ENCODE peak calls at places on chromosome 13, in four cellular contexts. W, M, G and A are unnamed samples.

GRCh38 chr13:78190296-78190695 is 271.7 kb upstream of the EDNRB start:
- DNase-seq in M (no peak), W (no peak), G (no peak), A (no peak)

GRCh38 chr13:62710766-62711165 is 1295.1 kb upstream of the PCDH20 start:
- DNase-seq in W (no peak), M (no peak), G (no peak), A (no peak)

GRCh38 chr13:92761710-92762109 is 464.9 kb upstream of the GPC6 start:
- DNase-seq in W (no peak), M (no peak), G (no peak), A (no peak)

GRCh38 chr13:100363874-100364273 is 224.7 kb downstream of the GGACT start:
- DNase-seq in M (no peak), W (no peak), G (peak; percentile 9), A (no peak)

GRCh38 chr13:51793570-51794273 is 10.2 kb downstream of the DHRS12 start:
- DNase-seq in W (no peak), G (peak; percentile 72), M (no peak), A (no peak)

GRCh38 chr13:53873558-53873957 is 844.9 kb downstream of the OLFM4 start:
- DNase-seq in G (no peak), W (no peak), M (no peak), A (no peak)

GRCh38 chr13:113448885-113449692 is 4.2 kb downstream of the ADPRHL1 start:
- DNase-seq in M (peak; percentile 47), W (peak; percentile 80), G (no peak), A (no peak)

GRCh38 chr13:24629320-24629719 is 50.9 kb upstream of the ATP12A start:
- DNase-seq in W (no peak), M (no peak), G (no peak), A (no peak)

GRCh38 chr13:27259831-27260230 is 8.5 kb downstream of the RPL21 start:
- DNase-seq in W (no peak), G (no peak), M (no peak), A (no peak)

GRCh38 chr13:100156786-100157185 is 67.9 kb downstream of the PCCA start:
- DNase-seq in W (no peak), G (peak; percentile 35), M (no peak), A (no peak)

DNA sequence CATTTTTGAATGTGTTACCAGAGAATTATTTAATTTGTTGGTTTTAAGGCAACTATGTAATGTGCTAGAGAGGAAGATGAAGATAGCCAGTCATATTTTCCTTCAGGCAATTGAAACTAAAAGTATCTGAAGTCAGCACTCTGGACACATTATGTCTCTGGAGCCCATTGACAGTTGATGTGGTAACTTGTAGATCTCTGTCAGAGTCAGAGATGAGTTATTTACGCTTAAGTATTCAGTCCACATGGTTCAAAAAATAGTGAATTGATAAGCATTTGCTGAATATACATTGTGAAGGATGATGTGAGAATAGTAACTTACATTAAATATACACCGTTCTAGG is 2.1 kb downstream of the ZMYM2 start:
- DNase-seq in G (peak; percentile 7), W (no peak), M (no peak), A (no peak)
- H3K4me1 ChIP-seq in G (peaks cover 23% of the 10 kb centered on the region), W (peaks cover 9% of the 10 kb centered on the region), M (no peaks in the 10 kb centered on the region), A (no peaks in the 10 kb centered on the region)

DNA sequence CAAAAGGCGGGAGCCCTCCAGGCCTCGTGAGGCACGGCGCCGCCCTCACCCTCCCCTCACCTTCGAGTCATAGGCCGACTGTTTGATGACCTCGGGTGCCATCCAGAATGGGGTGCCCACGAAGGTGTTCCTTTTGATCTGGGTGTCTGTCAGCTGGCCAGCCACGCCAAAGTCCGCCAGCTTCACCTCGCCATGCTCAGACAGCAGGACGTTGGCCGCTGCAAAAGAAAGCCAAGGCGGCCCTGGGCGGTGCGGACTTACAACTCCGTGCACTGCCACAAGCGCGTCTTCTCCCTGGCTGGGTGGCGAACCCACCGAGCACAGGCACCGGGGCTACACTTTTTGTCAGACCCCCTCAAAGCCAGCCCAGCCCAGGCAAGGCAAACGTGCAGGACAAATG is 102.1 kb downstream of the STK24 start:
- DNase-seq in W (no peak), G (no peak), M (no peak), A (no peak)
- H3K4me1 ChIP-seq in W (peaks cover 5% of the 10 kb centered on the region), G (peaks cover 34% of the 10 kb centered on the region), M (no peaks in the 10 kb centered on the region), A (no peaks in the 10 kb centered on the region)

GRCh38 chr13:33249066-33249465 is 36.5 kb downstream of the STARD13 start:
- DNase-seq in M (no peak), W (no peak), G (peak; percentile 35), A (no peak)

GRCh38 chr13:33250594-33250993 is 35.0 kb downstream of the STARD13 start:
- DNase-seq in G (no peak), M (no peak), W (no peak), A (no peak)

GRCh38 chr13:33251131-33251629 is 34.4 kb downstream of the STARD13 start:
- DNase-seq in M (peak; percentile 48), G (peak; percentile 86), W (no peak), A (no peak)

GRCh38 chr13:33249894-33250293 is 35.7 kb downstream of the STARD13 start:
- DNase-seq in W (no peak), M (no peak), G (no peak), A (no peak)

DNA sequence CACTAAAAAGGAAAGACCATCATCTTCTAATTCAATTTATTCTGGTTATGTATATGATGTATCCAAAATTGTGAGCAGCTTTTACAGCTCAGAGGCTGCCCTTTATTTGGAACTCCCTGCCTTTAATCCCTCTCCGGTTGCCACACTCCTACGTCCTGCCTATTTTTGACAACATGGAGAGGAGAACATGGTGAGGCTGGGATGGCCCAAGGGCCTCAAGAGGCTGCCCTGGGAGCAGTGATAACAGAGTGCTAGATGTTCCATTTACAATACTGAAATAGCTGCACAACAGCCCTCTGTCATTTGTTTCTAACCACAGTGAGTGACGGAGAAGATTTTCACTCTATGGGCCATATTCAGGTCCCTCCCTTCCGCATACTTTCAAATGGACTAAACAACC is 33.5 kb downstream of the STARD13 start:
- DNase-seq in W (no peak), G (no peak), M (no peak), A (no peak)
- H3K4me1 ChIP-seq in W (peaks cover 1% of the 10 kb centered on the region), G (peaks cover 38% of the 10 kb centered on the region), M (no peaks in the 10 kb centered on the region), A (no peaks in the 10 kb centered on the region)

GRCh38 chr13:36519432-36519831 is 87.1 kb downstream of the CCNA1 start:
- DNase-seq in W (no peak), G (no peak), M (no peak), A (no peak)
- H3K4me1 ChIP-seq in W (no peaks in the 10 kb centered on the region), G (no peaks in the 10 kb centered on the region), M (no peaks in the 10 kb centered on the region), A (no peaks in the 10 kb centered on the region)

GRCh38 chr13:36549771-36550170 is 117.5 kb downstream of the CCNA1 start:
- DNase-seq in M (no peak), W (no peak), G (peak; percentile 27), A (no peak)
- H3K4me1 ChIP-seq in M (peaks cover 2% of the 10 kb centered on the region), W (no peaks in the 10 kb centered on the region), G (peaks cover 6% of the 10 kb centered on the region), A (no peaks in the 10 kb centered on the region)

DNA sequence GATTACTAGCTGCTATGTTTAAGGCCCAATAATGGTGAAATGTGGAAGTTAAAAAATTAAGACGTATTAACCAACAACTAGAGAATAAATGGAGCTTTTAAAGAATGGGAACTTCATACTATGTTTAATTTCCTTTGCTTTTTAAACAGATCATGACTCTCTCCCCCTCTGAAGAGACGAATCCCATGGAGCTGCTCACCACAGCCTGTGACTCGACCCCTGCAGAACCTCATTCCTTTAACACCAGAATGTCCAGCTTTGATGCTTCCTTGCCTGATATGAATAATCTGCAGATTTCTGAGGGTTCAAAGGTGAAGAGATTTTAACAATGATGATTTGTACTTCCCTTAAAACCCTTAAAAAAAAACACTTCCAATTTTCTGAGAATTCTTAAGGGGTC is 53.0 kb downstream of the ZAR1L start:
- DNase-seq in W (no peak), M (no peak), G (no peak), A (no peak)
- H3K4me1 ChIP-seq in W (peaks cover 3% of the 10 kb centered on the region), M (peaks cover 6% of the 10 kb centered on the region), G (peaks cover 17% of the 10 kb centered on the region), A (peaks cover 74% of the 10 kb centered on the region)

DNA sequence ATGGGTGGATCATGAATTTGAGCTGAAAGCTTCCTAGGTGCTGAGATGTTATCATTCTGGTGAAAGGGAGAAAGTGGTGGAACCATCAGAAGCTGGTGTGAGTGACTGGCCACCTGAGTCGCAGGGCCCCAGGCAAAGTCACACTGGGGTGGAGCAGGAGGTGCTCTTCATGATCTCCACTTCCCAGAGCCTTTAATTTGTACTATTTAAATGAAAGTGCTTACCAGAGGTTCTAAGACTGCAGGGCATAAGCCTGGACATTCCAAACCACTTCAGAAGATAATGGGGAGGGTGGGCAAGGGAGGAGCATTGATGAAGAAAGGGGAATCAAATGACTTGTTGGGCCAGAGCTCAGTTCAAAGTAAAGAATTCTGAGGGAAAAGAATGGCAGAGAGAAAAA is 156.1 kb downstream of the RGCC start:
- DNase-seq in M (no peak), G (no peak), W (no peak), A (no peak)
- H3K4me1 ChIP-seq in M (no peaks in the 10 kb centered on the region), G (peaks cover 7% of the 10 kb centered on the region), W (peaks cover 7% of the 10 kb centered on the region), A (no peaks in the 10 kb centered on the region)

GRCh38 chr13:110215606-110216005 is 91.4 kb downstream of the COL4A1 start:
- DNase-seq in G (no peak), W (no peak), M (no peak), A (no peak)
- H3K4me1 ChIP-seq in G (peaks cover 12% of the 10 kb centered on the region), W (peaks cover 5% of the 10 kb centered on the region), M (no peaks in the 10 kb centered on the region), A (no peaks in the 10 kb centered on the region)

GRCh38 chr13:97278395-97279078 is 56.4 kb downstream of the MBNL2 start:
- DNase-seq in W (no peak), M (no peak), G (no peak), A (no peak)

GRCh38 chr13:97281028-97281427 is 58.9 kb downstream of the MBNL2 start:
- DNase-seq in M (no peak), W (no peak), G (no peak), A (no peak)

GRCh38 chr13:97280478-97280877 is 58.3 kb downstream of the MBNL2 start:
- DNase-seq in W (no peak), M (no peak), G (no peak), A (no peak)

GRCh38 chr13:97279913-97280312 is 57.8 kb downstream of the MBNL2 start:
- DNase-seq in G (peak; percentile 47), M (no peak), W (no peak), A (no peak)

GRCh38 chr13:97279079-97279411 is 56.9 kb downstream of the MBNL2 start:
- DNase-seq in G (no peak), M (no peak), W (no peak), A (no peak)
- H3K4me1 ChIP-seq in G (no peaks in the 10 kb centered on the region), M (peaks cover 7% of the 10 kb centered on the region), W (peaks cover 22% of the 10 kb centered on the region), A (no peaks in the 10 kb centered on the region)

GRCh38 chr13:108220042-108220441 is 1.9 kb downstream of the ABHD13 start:
- DNase-seq in G (no peak), W (no peak), M (no peak), A (no peak)
- H3K4me1 ChIP-seq in G (peaks cover 38% of the 10 kb centered on the region), W (peaks cover 9% of the 10 kb centered on the region), M (peaks cover 2% of the 10 kb centered on the region), A (no peaks in the 10 kb centered on the region)